ENCODE peak calls at places on chromosomes 1 and 21, in eight cellular contexts. One of them, this sample, is unnamed.

GRCh38 chr21:39633043-39633442 is 20.3 kb downstream of the B3GALT5 start:
- DNase-seq in right lobe of liver: no peak
- DNase-seq in Peyer's patch: no peak
- DNase-seq in upper lobe of right lung: no peak
- DNase-seq in upper lobe of left lung: no peak
- DNase-seq in CD8-positive, alpha-beta T cell: no peak
- DNase-seq in K562: no peak
- DNase-seq in fibroblast of lung: peak
- DNase-seq in this sample: no peak

GRCh38 chr21:38954450-38955059 is 148.8 kb downstream of the ETS2 start:
- DNase-seq in fibroblast of lung: no peak
- DNase-seq in upper lobe of right lung: no peak
- DNase-seq in right lobe of liver: no peak
- DNase-seq in Peyer's patch: no peak
- DNase-seq in K562: no peak
- DNase-seq in upper lobe of left lung: no peak
- DNase-seq in CD8-positive, alpha-beta T cell: no peak
- DNase-seq in this sample: no peak

GRCh38 chr1:34800214-34800613 is 7.4 kb downstream of the GJA4 start:
- DNase-seq in upper lobe of right lung: no peak
- DNase-seq in K562: no peak
- DNase-seq in upper lobe of left lung: no peak
- DNase-seq in fibroblast of lung: no peak
- DNase-seq in right lobe of liver: no peak
- DNase-seq in Peyer's patch: no peak
- DNase-seq in CD8-positive, alpha-beta T cell: no peak
- DNase-seq in this sample: no peak

GRCh38 chr1:198072177-198072576 is 84.6 kb upstream of the NEK7 start:
- DNase-seq in right lobe of liver: no peak
- DNase-seq in K562: no peak
- DNase-seq in Peyer's patch: no peak
- DNase-seq in upper lobe of left lung: no peak
- DNase-seq in CD8-positive, alpha-beta T cell: no peak
- DNase-seq in fibroblast of lung: peak
- DNase-seq in upper lobe of right lung: no peak
- DNase-seq in this sample: no peak

GRCh38 chr1:174165471-174166137 is 6.3 kb downstream of the RABGAP1L start:
- DNase-seq in K562: no peak
- DNase-seq in right lobe of liver: peak
- DNase-seq in upper lobe of left lung: no peak
- DNase-seq in Peyer's patch: no peak
- DNase-seq in upper lobe of right lung: no peak
- DNase-seq in fibroblast of lung: peak
- DNase-seq in CD8-positive, alpha-beta T cell: no peak
- DNase-seq in this sample: no peak

GRCh38 chr1:195948123-195948895 is 659.9 kb downstream of the KCNT2 start:
- DNase-seq in right lobe of liver: no peak
- DNase-seq in fibroblast of lung: no peak
- DNase-seq in upper lobe of left lung: peak
- DNase-seq in CD8-positive, alpha-beta T cell: no peak
- DNase-seq in K562: no peak
- DNase-seq in Peyer's patch: no peak
- DNase-seq in upper lobe of right lung: no peak
- DNase-seq in this sample: no peak

GRCh38 chr1:53594391-53595180 is 135.4 kb downstream of the DMRTB1 start:
- DNase-seq in CD8-positive, alpha-beta T cell: no peak
- DNase-seq in upper lobe of right lung: peak
- DNase-seq in fibroblast of lung: no peak
- DNase-seq in upper lobe of left lung: peak
- DNase-seq in Peyer's patch: no peak
- DNase-seq in right lobe of liver: no peak
- DNase-seq in K562: no peak
- DNase-seq in this sample: no peak

GRCh38 chr1:29707796-29708195 is 471.5 kb downstream of the PTPRU start:
- DNase-seq in CD8-positive, alpha-beta T cell: no peak
- DNase-seq in upper lobe of right lung: peak
- DNase-seq in fibroblast of lung: no peak
- DNase-seq in Peyer's patch: no peak
- DNase-seq in right lobe of liver: no peak
- DNase-seq in upper lobe of left lung: no peak
- DNase-seq in K562: no peak
- DNase-seq in this sample: no peak

GRCh38 chr1:41021526-41022308 is at the start of gene SLFNL1:
- DNase-seq in CD8-positive, alpha-beta T cell: no peak
- DNase-seq in fibroblast of lung: peak
- DNase-seq in upper lobe of left lung: no peak
- DNase-seq in Peyer's patch: no peak
- DNase-seq in K562: peak
- DNase-seq in upper lobe of right lung: no peak
- DNase-seq in right lobe of liver: no peak
- DNase-seq in this sample: no peak

GRCh38 chr1:179816196-179816960 is 61.2 kb downstream of the TOR1AIP2 start:
- DNase-seq in upper lobe of right lung: no peak
- DNase-seq in Peyer's patch: no peak
- DNase-seq in right lobe of liver: no peak
- DNase-seq in upper lobe of left lung: peak
- DNase-seq in K562: no peak
- DNase-seq in CD8-positive, alpha-beta T cell: no peak
- DNase-seq in fibroblast of lung: peak
- DNase-seq in this sample: no peak

GRCh38 chr1:36284061-36284460 is 22.1 kb upstream of the SH3D21 start:
- DNase-seq in upper lobe of right lung: no peak
- DNase-seq in upper lobe of left lung: no peak
- DNase-seq in Peyer's patch: no peak
- DNase-seq in K562: no peak
- DNase-seq in right lobe of liver: no peak
- DNase-seq in CD8-positive, alpha-beta T cell: no peak
- DNase-seq in fibroblast of lung: no peak
- DNase-seq in this sample: no peak

GRCh38 chr1:56719171-56719570 is 74.1 kb downstream of the PRKAA2 start:
- DNase-seq in K562: no peak
- DNase-seq in fibroblast of lung: no peak
- DNase-seq in upper lobe of right lung: no peak
- DNase-seq in CD8-positive, alpha-beta T cell: no peak
- DNase-seq in right lobe of liver: no peak
- DNase-seq in upper lobe of left lung: no peak
- DNase-seq in Peyer's patch: no peak
- DNase-seq in this sample: no peak

GRCh38 chr1:36471830-36472641 is 7.9 kb upstream of the MRPS15 start:
- DNase-seq in upper lobe of left lung: no peak
- DNase-seq in K562: no peak
- DNase-seq in upper lobe of right lung: peak
- DNase-seq in fibroblast of lung: no peak
- DNase-seq in Peyer's patch: no peak
- DNase-seq in right lobe of liver: no peak
- DNase-seq in CD8-positive, alpha-beta T cell: no peak
- DNase-seq in this sample: no peak

GRCh38 chr21:43313939-43314405 is 113.0 kb downstream of the SIK1 start:
- DNase-seq in CD8-positive, alpha-beta T cell: no peak
- DNase-seq in fibroblast of lung: no peak
- DNase-seq in K562: no peak
- DNase-seq in upper lobe of left lung: peak
- DNase-seq in right lobe of liver: peak
- DNase-seq in upper lobe of right lung: no peak
- DNase-seq in Peyer's patch: no peak
- DNase-seq in this sample: no peak

GRCh38 chr1:155173478-155174333 is at the start of gene TRIM46:
- DNase-seq in Peyer's patch: peak
- DNase-seq in upper lobe of right lung: peak
- DNase-seq in fibroblast of lung: peak
- DNase-seq in right lobe of liver: no peak
- DNase-seq in K562: peak
- DNase-seq in upper lobe of left lung: peak
- DNase-seq in CD8-positive, alpha-beta T cell: peak
- DNase-seq in this sample: no peak

GRCh38 chr1:176102243-176102642 is 104.8 kb downstream of the COP1 start:
- DNase-seq in fibroblast of lung: peak
- DNase-seq in upper lobe of right lung: no peak
- DNase-seq in K562: no peak
- DNase-seq in Peyer's patch: no peak
- DNase-seq in right lobe of liver: no peak
- DNase-seq in CD8-positive, alpha-beta T cell: no peak
- DNase-seq in upper lobe of left lung: no peak
- DNase-seq in this sample: no peak

GRCh38 chr1:110636149-110636935 is 30.2 kb upstream of the KCNA2 start:
- DNase-seq in right lobe of liver: no peak
- DNase-seq in CD8-positive, alpha-beta T cell: no peak
- DNase-seq in upper lobe of left lung: no peak
- DNase-seq in upper lobe of right lung: no peak
- DNase-seq in Peyer's patch: peak
- DNase-seq in fibroblast of lung: no peak
- DNase-seq in K562: no peak
- DNase-seq in this sample: no peak

GRCh38 chr1:235075955-235076308 is 52.7 kb downstream of the TOMM20 start:
- DNase-seq in upper lobe of left lung: no peak
- DNase-seq in right lobe of liver: no peak
- DNase-seq in Peyer's patch: no peak
- DNase-seq in CD8-positive, alpha-beta T cell: no peak
- DNase-seq in K562: no peak
- DNase-seq in fibroblast of lung: no peak
- DNase-seq in upper lobe of right lung: no peak
- DNase-seq in this sample: no peak

GRCh38 chr1:63730211-63730610 is 43.6 kb upstream of the ROR1 start:
- DNase-seq in K562: no peak
- DNase-seq in right lobe of liver: no peak
- DNase-seq in upper lobe of right lung: no peak
- DNase-seq in Peyer's patch: no peak
- DNase-seq in fibroblast of lung: no peak
- DNase-seq in CD8-positive, alpha-beta T cell: no peak
- DNase-seq in upper lobe of left lung: no peak
- DNase-seq in this sample: no peak

GRCh38 chr1:228684609-228685008 is 50.7 kb upstream of the RHOU start:
- DNase-seq in right lobe of liver: no peak
- DNase-seq in K562: no peak
- DNase-seq in upper lobe of right lung: no peak
- DNase-seq in upper lobe of left lung: no peak
- DNase-seq in Peyer's patch: no peak
- DNase-seq in CD8-positive, alpha-beta T cell: no peak
- DNase-seq in fibroblast of lung: peak
- DNase-seq in this sample: no peak
- H3K27ac ChIP-seq in right lobe of liver: no peak
- H3K27ac ChIP-seq in K562: no peak
- H3K27ac ChIP-seq in upper lobe of right lung: peak
- H3K27ac ChIP-seq in upper lobe of left lung: no peak
- H3K27ac ChIP-seq in Peyer's patch: no peak
- H3K27ac ChIP-seq in CD8-positive, alpha-beta T cell: no peak
- H3K27ac ChIP-seq in fibroblast of lung: no peak
- H3K27ac ChIP-seq in this sample: no peak

GRCh38 chr21:16069713-16070112 is 339.9 kb downstream of the USP25 start:
- DNase-seq in K562: no peak
- DNase-seq in Peyer's patch: no peak
- DNase-seq in CD8-positive, alpha-beta T cell: no peak
- DNase-seq in right lobe of liver: no peak
- DNase-seq in upper lobe of right lung: no peak
- DNase-seq in upper lobe of left lung: no peak
- DNase-seq in fibroblast of lung: no peak
- DNase-seq in this sample: no peak

GRCh38 chr21:16071082-16071481 is 341.3 kb downstream of the USP25 start:
- DNase-seq in CD8-positive, alpha-beta T cell: no peak
- DNase-seq in right lobe of liver: no peak
- DNase-seq in Peyer's patch: no peak
- DNase-seq in upper lobe of right lung: no peak
- DNase-seq in upper lobe of left lung: peak
- DNase-seq in fibroblast of lung: peak
- DNase-seq in K562: no peak
- DNase-seq in this sample: no peak

GRCh38 chr21:16072176-16072575 is 342.4 kb downstream of the USP25 start:
- DNase-seq in right lobe of liver: no peak
- DNase-seq in CD8-positive, alpha-beta T cell: no peak
- DNase-seq in K562: no peak
- DNase-seq in fibroblast of lung: no peak
- DNase-seq in upper lobe of right lung: no peak
- DNase-seq in upper lobe of left lung: no peak
- DNase-seq in Peyer's patch: no peak
- DNase-seq in this sample: no peak

GRCh38 chr21:16071761-16072160 is 342.0 kb downstream of the USP25 start:
- DNase-seq in K562: no peak
- DNase-seq in upper lobe of left lung: no peak
- DNase-seq in upper lobe of right lung: no peak
- DNase-seq in fibroblast of lung: no peak
- DNase-seq in right lobe of liver: no peak
- DNase-seq in CD8-positive, alpha-beta T cell: no peak
- DNase-seq in Peyer's patch: no peak
- DNase-seq in this sample: no peak

DNA sequence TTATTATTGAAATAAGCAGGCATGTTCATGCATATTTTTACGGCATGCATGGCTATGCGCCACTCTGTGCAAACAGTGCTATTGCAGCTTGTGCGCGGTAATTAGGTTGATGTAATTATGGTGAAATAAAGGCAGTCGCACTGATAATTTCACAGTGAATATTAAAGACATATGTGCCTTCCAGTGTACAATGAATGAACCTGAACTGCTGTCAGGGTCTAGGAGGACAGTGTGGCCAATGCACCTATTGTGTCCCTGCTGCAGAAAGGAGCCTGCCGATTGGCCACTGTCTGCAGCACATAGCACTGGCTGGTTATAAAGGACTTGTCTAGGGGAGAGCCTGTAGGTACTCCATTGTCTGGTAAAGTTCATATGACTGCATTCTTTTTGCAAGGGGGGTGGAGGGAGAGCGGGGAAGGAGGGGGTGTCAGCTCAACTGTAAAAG is 340.4 kb downstream of the USP25 start:
- DNase-seq in upper lobe of right lung: no peak
- DNase-seq in K562: no peak
- DNase-seq in CD8-positive, alpha-beta T cell: no peak
- DNase-seq in fibroblast of lung: no peak
- DNase-seq in Peyer's patch: no peak
- DNase-seq in upper lobe of left lung: no peak
- DNase-seq in right lobe of liver: no peak
- DNase-seq in this sample: no peak
- H3K4me3 ChIP-seq in upper lobe of right lung: peak
- H3K4me3 ChIP-seq in K562: no peak
- H3K4me3 ChIP-seq in CD8-positive, alpha-beta T cell: no peak
- H3K4me3 ChIP-seq in fibroblast of lung: no peak
- H3K4me3 ChIP-seq in Peyer's patch: no peak
- H3K4me3 ChIP-seq in upper lobe of left lung: no peak
- H3K4me3 ChIP-seq in right lobe of liver: no peak
- H3K4me3 ChIP-seq in this sample: peak

DNA sequence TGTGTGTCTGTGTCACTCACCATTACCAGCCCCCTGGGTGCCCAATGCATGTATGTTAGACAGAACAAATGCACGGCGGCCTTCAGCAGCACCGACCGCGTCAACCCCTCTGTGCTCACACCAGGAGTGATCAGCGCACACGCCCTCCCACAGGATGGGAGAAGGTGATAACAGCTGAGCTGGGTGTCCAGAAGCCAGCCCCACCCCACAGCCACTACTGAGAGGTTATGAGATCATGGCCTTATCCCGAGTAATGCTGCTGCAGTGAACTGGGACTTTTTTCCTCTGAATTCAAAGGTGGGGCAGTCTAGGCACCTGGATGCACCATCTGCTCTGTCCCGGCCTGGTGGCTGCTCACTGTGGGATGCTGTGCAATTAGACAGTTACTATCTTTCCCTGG is 80.9 kb upstream of the SAMD11 start:
- DNase-seq in right lobe of liver: no peak
- DNase-seq in K562: peak
- DNase-seq in fibroblast of lung: no peak
- DNase-seq in Peyer's patch: no peak
- DNase-seq in upper lobe of left lung: no peak
- DNase-seq in CD8-positive, alpha-beta T cell: no peak
- DNase-seq in upper lobe of right lung: no peak
- DNase-seq in this sample: no peak
- H3K27ac ChIP-seq in right lobe of liver: no peak
- H3K27ac ChIP-seq in K562: no peak
- H3K27ac ChIP-seq in fibroblast of lung: no peak
- H3K27ac ChIP-seq in Peyer's patch: no peak
- H3K27ac ChIP-seq in upper lobe of left lung: no peak
- H3K27ac ChIP-seq in CD8-positive, alpha-beta T cell: no peak
- H3K27ac ChIP-seq in upper lobe of right lung: no peak
- H3K27ac ChIP-seq in this sample: no peak

GRCh38 chr1:2072891-2073290 is 22.7 kb downstream of the PRKCZ start:
- DNase-seq in CD8-positive, alpha-beta T cell: no peak
- DNase-seq in Peyer's patch: no peak
- DNase-seq in upper lobe of left lung: peak
- DNase-seq in fibroblast of lung: no peak
- DNase-seq in K562: no peak
- DNase-seq in upper lobe of right lung: no peak
- DNase-seq in right lobe of liver: no peak
- DNase-seq in this sample: no peak
- H3K4me3 ChIP-seq in CD8-positive, alpha-beta T cell: no peak
- H3K4me3 ChIP-seq in Peyer's patch: no peak
- H3K4me3 ChIP-seq in upper lobe of left lung: no peak
- H3K4me3 ChIP-seq in fibroblast of lung: no peak
- H3K4me3 ChIP-seq in K562: no peak
- H3K4me3 ChIP-seq in upper lobe of right lung: no peak
- H3K4me3 ChIP-seq in right lobe of liver: no peak
- H3K4me3 ChIP-seq in this sample: no peak

This sample was measured in esophagus squamous epithelium.